ENCODE peak calls at places on chromosomes 11 and 22, in eight cellular contexts. L is cardiac muscle cell; N is ovary; P is IMR-90; R is CD4-positive, CD25-positive, alpha-beta regulatory T cell; W is right lobe of liver; K is endothelial cell of umbilical vein; C is sigmoid colon. H is an unnamed sample.

GRCh38 chr11:66316849-66317251 is at the start of gene CD248:
- DNase-seq in R (no peak), P (peak; percentile 78), W (no peak), L (peak; percentile 94), C (peak; percentile 92), N (peak; percentile 82), K (peak; percentile 15), H (peak; percentile 81)

GRCh38 chr11:76835928-76836612 is 24.6 kb upstream of the ACER3 start:
- DNase-seq in K (peak; percentile 64), P (peak; percentile 68), L (peak; percentile 80), W (no peak), C (no peak), R (no peak), N (no peak), H (no peak)

GRCh38 chr11:72764503-72764902 is 12.3 kb upstream of the ARAP1 start:
- DNase-seq in C (no peak), L (no peak), P (no peak), W (no peak), K (no peak), R (no peak), N (no peak), H (peak; percentile 91)

GRCh38 chr11:14454861-14455632 is 44.6 kb downstream of the COPB1 start:
- DNase-seq in W (no peak), N (no peak), K (peak; percentile 68), P (peak; percentile 39), R (no peak), L (peak; percentile 53), C (no peak), H (peak; percentile 45)

GRCh38 chr11:132994038-132994502 is 538.2 kb downstream of the OPCML start:
- DNase-seq in P (no peak), C (no peak), N (no peak), R (no peak), W (no peak), L (no peak), K (no peak), H (no peak)

GRCh38 chr11:95134491-95134890 is 44.8 kb downstream of the ENDOD1 start:
- DNase-seq in K (no peak), L (peak; percentile 41), W (no peak), R (no peak), N (no peak), C (no peak), P (peak; percentile 51), H (no peak)

GRCh38 chr22:43181321-43182076 is 5.4 kb downstream of the TTLL12 start:
- DNase-seq in C (no peak), R (no peak), W (no peak), N (no peak), K (no peak), L (no peak), P (no peak), H (no peak)

GRCh38 chr11:75380716-75381420 is 18.4 kb upstream of the RPS3 start:
- DNase-seq in C (peak; percentile 68), K (no peak), P (no peak), L (no peak), W (no peak), R (no peak), N (no peak), H (no peak)

GRCh38 chr11:131977231-131977630 is 606.8 kb downstream of the NTM start:
- DNase-seq in C (no peak), L (no peak), K (no peak), P (peak; percentile 43), R (no peak), W (no peak), N (no peak), H (peak; percentile 58)

GRCh38 chr11:27754035-27755017 is 54.1 kb upstream of the BDNF start:
- DNase-seq in W (no peak), L (peak; percentile 32), K (peak; percentile 19), N (no peak), R (no peak), C (no peak), P (peak; percentile 75), H (no peak)

GRCh38 chr11:92453055-92453454 is 228.4 kb downstream of the FAT3 start:
- DNase-seq in K (no peak), N (no peak), R (no peak), P (peak; percentile 78), L (peak; percentile 65), C (no peak), W (no peak), H (no peak)

GRCh38 chr22:25070870-25071465 is 118.5 kb downstream of the KIAA1671 start:
- DNase-seq in P (no peak), L (peak; percentile 26), W (no peak), N (no peak), C (no peak), R (no peak), K (no peak), H (no peak)

GRCh38 chr11:67418476-67419281 is 3.2 kb downstream of the CARNS1 start:
- DNase-seq in K (no peak), W (peak; percentile 84), C (no peak), R (no peak), N (no peak), P (no peak), L (no peak), H (no peak)

GRCh38 chr22:27224485-27225364 is 567.3 kb downstream of the MIAT start:
- DNase-seq in P (peak; percentile 36), N (peak; percentile 70), K (no peak), R (no peak), C (no peak), L (peak; percentile 91), W (no peak), H (no peak)

GRCh38 chr22:42388130-42388797 is 43.9 kb downstream of the NFAM1 start:
- DNase-seq in W (no peak), L (peak; percentile 18), N (no peak), C (no peak), K (no peak), R (no peak), P (peak; percentile 17), H (no peak)

GRCh38 chr11:10305262-10305963 is 540 bp downstream of the ADM start:
- DNase-seq in R (no peak), K (no peak), N (peak; percentile 55), C (peak; percentile 75), W (peak; percentile 83), L (peak; percentile 51), P (peak; percentile 9), H (peak; percentile 76)

GRCh38 chr22:49027122-49027670 is 800.5 kb downstream of the BRD1 start:
- DNase-seq in C (no peak), L (no peak), W (peak; percentile 32), P (no peak), N (no peak), R (no peak), K (no peak), H (no peak)

GRCh38 chr11:22869325-22869724 is 9.1 kb upstream of the CCDC179 start:
- DNase-seq in L (no peak), P (no peak), R (no peak), C (no peak), K (no peak), N (no peak), W (no peak), H (no peak)
- H3K4me1 ChIP-seq in L (no peaks in the 10 kb centered on the region), P (no peaks in the 10 kb centered on the region), R (no peaks in the 10 kb centered on the region), C (no peaks in the 10 kb centered on the region), K (no peaks in the 10 kb centered on the region), N (no peaks in the 10 kb centered on the region), W (no peaks in the 10 kb centered on the region), H (no peaks in the 10 kb centered on the region)

DNA sequence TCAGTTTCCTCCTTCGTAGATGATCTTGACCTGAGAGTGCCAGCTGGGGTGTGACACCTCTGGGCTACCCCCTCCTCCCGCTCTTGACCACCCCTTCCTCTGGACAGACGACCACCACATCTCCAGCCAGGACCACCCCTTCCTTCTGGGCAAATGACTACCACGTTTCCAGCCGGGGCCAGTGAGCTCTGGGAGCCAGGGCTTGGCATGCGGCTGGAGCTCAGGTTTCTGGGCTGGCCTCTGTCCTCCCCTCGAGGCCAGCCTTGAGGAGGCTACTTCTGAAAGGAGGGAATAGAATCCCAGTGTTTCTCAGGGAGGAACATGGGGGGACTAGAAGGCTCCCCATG is 120.9 kb downstream of the KCNQ1OT1 start:
- DNase-seq in N (no peak), R (no peak), K (no peak), C (peak; percentile 60), L (no peak), W (peak; percentile 50), P (no peak), H (no peak)
- H3K27ac ChIP-seq in N (no peak overlapping the region), R (no peak overlapping the region), K (no peak overlapping the region), C (no peak overlapping the region), L (no peak overlapping the region), W (no peak overlapping the region), P (no peak overlapping the region), H (no peak overlapping the region)

GRCh38 chr22:50516891-50517290 is 8.5 kb downstream of the SCO2 start:
- DNase-seq in C (no peak), W (no peak), P (no peak), N (no peak), L (no peak), K (no peak), R (no peak), H (no peak)
- H3K36me3 ChIP-seq in C (peaks cover 31% of the 10 kb centered on the region), W (no peaks in the 10 kb centered on the region), P (peaks cover 31% of the 10 kb centered on the region), N (no peaks in the 10 kb centered on the region), L (peaks cover 14% of the 10 kb centered on the region), K (no peaks in the 10 kb centered on the region), R (peaks cover 37% of the 10 kb centered on the region), H (peaks cover 27% of the 10 kb centered on the region)

GRCh38 chr11:62433553-62434301 is 14.9 kb downstream of the SCGB1A1 start:
- DNase-seq in R (no peak), W (no peak), K (peak; percentile 66), L (no peak), P (no peak), C (peak; percentile 85), N (no peak), H (peak; percentile 44)

GRCh38 chr11:62433141-62433543 is 14.3 kb downstream of the SCGB1A1 start:
- DNase-seq in L (no peak), W (no peak), C (no peak), P (no peak), N (no peak), K (no peak), R (no peak), H (no peak)

GRCh38 chr11:62437616-62438015 is 18.8 kb downstream of the SCGB1A1 start:
- DNase-seq in P (no peak), N (no peak), L (no peak), C (no peak), K (no peak), R (no peak), W (no peak), H (no peak)

GRCh38 chr11:62438641-62439040 is 19.8 kb downstream of the SCGB1A1 start:
- DNase-seq in P (no peak), R (no peak), N (no peak), K (no peak), C (no peak), W (no peak), L (no peak), H (no peak)

DNA sequence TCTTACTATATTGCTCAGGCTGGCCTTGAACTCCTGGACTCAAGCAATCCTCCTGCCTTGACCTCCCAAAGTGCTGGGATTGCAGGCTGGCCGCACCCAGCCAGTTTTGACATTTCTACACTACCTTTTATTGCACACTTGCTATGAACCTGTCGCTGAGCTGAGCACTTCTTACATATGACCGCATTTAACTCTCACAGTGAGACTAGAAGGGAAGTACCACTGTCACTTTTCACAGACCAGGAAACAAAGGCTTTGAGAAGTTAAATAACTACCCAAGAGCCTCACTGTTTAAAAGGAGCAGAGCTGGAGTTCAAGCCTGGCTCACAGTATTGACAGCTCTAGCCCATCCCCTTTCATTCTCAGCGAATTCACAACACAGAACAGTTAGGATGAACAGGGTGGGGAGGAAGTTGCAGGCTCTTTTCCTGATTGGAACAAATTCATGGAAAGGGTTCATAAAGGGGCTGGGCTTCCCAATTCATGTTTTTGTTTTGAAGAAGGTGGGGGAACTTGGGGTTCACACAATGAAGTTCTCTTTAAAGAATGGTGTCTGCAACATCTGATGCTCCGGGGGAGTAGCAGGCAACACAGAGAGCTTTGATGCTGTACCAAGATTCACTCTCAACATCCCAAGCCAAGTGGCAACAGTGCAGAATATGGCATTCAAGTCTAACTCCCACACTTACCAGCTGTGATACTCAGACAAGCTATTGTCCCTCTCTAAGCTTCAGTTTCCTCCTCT is 17.1 kb downstream of the SCGB1A1 start:
- DNase-seq in N (no peak), W (no peak), R (no peak), C (no peak), L (no peak), K (no peak), P (no peak), H (no peak)
- H3K4me1 ChIP-seq in N (peaks cover 20% of the 10 kb centered on the region), W (peaks cover 39% of the 10 kb centered on the region), R (no peaks in the 10 kb centered on the region), C (peaks cover 69% of the 10 kb centered on the region), L (no peaks in the 10 kb centered on the region), K (peaks cover 9% of the 10 kb centered on the region), P (peaks cover 22% of the 10 kb centered on the region), H (no peaks in the 10 kb centered on the region)

H was measured in endodermal cell.